ENCODE peak calls at places on chromosomes 13 and 19, in eight cellular contexts. W, N, X, O, P, A, Y and B are unnamed samples.

GRCh38 chr13:66933994-66934393 is 296.1 kb downstream of the PCDH9 start:
- ATAC-seq in W (no peak), N (no peak), X (no peak), O (peak), P (peak), A (no peak), Y (no peak), B (no peak)

GRCh38 chr13:107866007-107866665 is 349.2 kb downstream of the LIG4 start:
- ATAC-seq in W (no peak), N (no peak), X (peak), O (peak), P (peak), A (no peak), Y (no peak), B (no peak)

GRCh38 chr13:49308104-49308875 is 60.6 kb downstream of the CDADC1 start:
- ATAC-seq in W (no peak), N (no peak), X (peak), O (peak), P (no peak), A (no peak), Y (peak), B (peak)

GRCh38 chr19:16233081-16233776 is 35.5 kb downstream of the AP1M1 start:
- ATAC-seq in W (peak), N (no peak), X (no peak), O (no peak), P (no peak), A (no peak), Y (peak), B (no peak)

GRCh38 chr13:52599037-52599852 is 43.0 kb upstream of the HNRNPA1L2 start:
- ATAC-seq in W (no peak), N (peak), X (peak), O (peak), P (no peak), A (peak), Y (peak), B (peak)

GRCh38 chr19:19482785-19483625 is 32.3 kb downstream of the TSSK6 start:
- ATAC-seq in W (no peak), N (no peak), X (no peak), O (no peak), P (no peak), A (no peak), Y (peak), B (no peak)

GRCh38 chr19:23917856-23918255 is 3.2 kb downstream of the ZNF726 start:
- ATAC-seq in W (no peak), N (no peak), X (no peak), O (no peak), P (no peak), A (no peak), Y (no peak), B (peak)

GRCh38 chr19:18172331-18173053 is 1.1 kb upstream of the IFI30 start:
- ATAC-seq in W (no peak), N (no peak), X (no peak), O (no peak), P (no peak), A (no peak), Y (no peak), B (no peak)

GRCh38 chr19:9645466-9645865 is 24.4 kb upstream of the ZNF561 start:
- ATAC-seq in W (no peak), N (no peak), X (no peak), O (no peak), P (no peak), A (no peak), Y (no peak), B (no peak)

GRCh38 chr13:28636677-28637317 is 22.1 kb upstream of the POMP start:
- ATAC-seq in W (peak), N (peak), X (peak), O (peak), P (peak), A (peak), Y (peak), B (peak)

GRCh38 chr13:51419015-51419636 is 33.7 kb downstream of the INTS6 start:
- ATAC-seq in W (no peak), N (no peak), X (no peak), O (no peak), P (no peak), A (no peak), Y (no peak), B (no peak)

GRCh38 chr19:29714953-29715694 is at the start of gene C19orf12:
- ATAC-seq in W (peak), N (peak), X (peak), O (peak), P (peak), A (peak), Y (peak), B (peak)

GRCh38 chr13:79581870-79582315 is 100.9 kb downstream of the NDFIP2 start:
- ATAC-seq in W (no peak), N (no peak), X (peak), O (peak), P (no peak), A (no peak), Y (peak), B (peak)

GRCh38 chr13:36736119-36736726 is 62.4 kb downstream of the SERTM1 start:
- ATAC-seq in W (no peak), N (no peak), X (peak), O (no peak), P (no peak), A (no peak), Y (no peak), B (no peak)

GRCh38 chr13:98944336-98944735 is 33.5 kb downstream of the DOCK9 start:
- ATAC-seq in W (no peak), N (no peak), X (no peak), O (no peak), P (no peak), A (no peak), Y (no peak), B (peak)

GRCh38 chr13:30388401-30389283 is 33.7 kb upstream of the UBE2L5 start:
- ATAC-seq in W (no peak), N (no peak), X (peak), O (peak), P (no peak), A (no peak), Y (peak), B (peak)